ENCODE peak calls at places on chromosomes 6 and 20, in ten cellular contexts. C is H54, Y is Peyer's patch, L is sigmoid colon, V is IMR-90, H is body of pancreas, P is endothelial cell of umbilical vein, M is right lobe of liver, R is transverse colon, X is GM12878. W is an unnamed sample.

GRCh38 chr20:23413862-23414422 is 7.3 kb downstream of the NAPB start:
- DNase-seq in V (no peak), Y (no peak), C (no peak), X (no peak), M (no peak), H (no peak), P (no peak), R (no peak), L (no peak), W (no peak)

GRCh38 chr6:28940294-28940858 is 16.6 kb upstream of the TRIM27 start:
- DNase-seq in P (no peak), V (no peak), Y (no peak), C (no peak), M (no peak), H (peak), R (peak), L (peak), X (peak), W (no peak)

GRCh38 chr6:129683606-129684322 is 26.2 kb downstream of the ARHGAP18 start:
- DNase-seq in C (peak), R (peak), Y (no peak), V (peak), L (peak), H (peak), M (no peak), X (peak), P (peak), W (peak)

GRCh38 chr6:125509477-125509876 is 207.7 kb upstream of the HDDC2 start:
- DNase-seq in C (no peak), L (no peak), M (no peak), R (no peak), X (no peak), V (no peak), Y (no peak), P (no peak), H (no peak), W (no peak)

GRCh38 chr6:169215201-169215661 is 38.4 kb downstream of the THBS2 start:
- DNase-seq in C (no peak), M (peak), V (peak), R (no peak), Y (no peak), H (no peak), L (peak), X (no peak), P (no peak), W (no peak)

GRCh38 chr6:63410435-63411426 is 90.9 kb upstream of the LGSN start:
- DNase-seq in P (no peak), L (no peak), M (no peak), R (no peak), V (no peak), X (no peak), H (no peak), Y (no peak), C (no peak), W (no peak)

GRCh38 chr20:17613328-17614175 is 43.7 kb downstream of the DSTN start:
- DNase-seq in P (no peak), R (peak), C (no peak), L (peak), M (no peak), Y (peak), V (no peak), X (no peak), H (peak), W (no peak)

GRCh38 chr6:56724455-56724854 is 81.8 kb upstream of the DST start:
- DNase-seq in M (no peak), C (no peak), P (no peak), L (no peak), V (peak), H (no peak), X (no peak), R (no peak), Y (no peak), W (no peak)

GRCh38 chr20:62752181-62752670 is 43.6 kb downstream of the NTSR1 start:
- DNase-seq in P (no peak), C (no peak), Y (no peak), V (no peak), M (no peak), X (no peak), R (no peak), H (no peak), L (no peak), W (no peak)

GRCh38 chr6:111430605-111431378 is 52.2 kb downstream of the REV3L start:
- DNase-seq in P (no peak), R (no peak), M (no peak), V (no peak), Y (no peak), C (no peak), X (no peak), H (no peak), L (peak), W (no peak)

GRCh38 chr6:166448432-166448831 is 65.7 kb upstream of the MPC1 start:
- DNase-seq in C (no peak), R (no peak), V (no peak), P (no peak), X (no peak), L (no peak), M (no peak), H (no peak), Y (no peak), W (no peak)

GRCh38 chr6:87909849-87910248 is 137.8 kb upstream of the SPACA1 start:
- DNase-seq in V (peak), M (no peak), L (no peak), P (peak), R (no peak), Y (no peak), X (no peak), H (no peak), C (peak), W (no peak)

GRCh38 chr20:4401601-4402000 is 320.1 kb upstream of the PRND start:
- DNase-seq in C (no peak), H (no peak), L (no peak), P (peak), M (no peak), Y (no peak), X (no peak), V (peak), R (no peak), W (no peak)

GRCh38 chr6:45072673-45073072 is 255.5 kb upstream of the RUNX2 start:
- DNase-seq in R (no peak), H (no peak), V (no peak), X (no peak), P (peak), L (no peak), M (no peak), Y (no peak), C (no peak), W (no peak)

GRCh38 chr20:57388953-57389694 is 2.1 kb upstream of the RBM38 start:
- DNase-seq in R (peak), H (peak), X (no peak), C (no peak), M (peak), V (peak), L (peak), Y (peak), P (peak), W (peak)

GRCh38 chr6:95576621-95577316 is 566 bp upstream of the MANEA start:
- DNase-seq in L (no peak), X (no peak), R (no peak), M (no peak), Y (no peak), C (no peak), P (peak), H (no peak), V (peak), W (no peak)

GRCh38 chr6:139448998-139449610 is 74.7 kb upstream of the CITED2 start:
- DNase-seq in R (no peak), H (no peak), L (no peak), P (no peak), Y (no peak), M (no peak), X (no peak), V (no peak), C (no peak), W (no peak)

DNA sequence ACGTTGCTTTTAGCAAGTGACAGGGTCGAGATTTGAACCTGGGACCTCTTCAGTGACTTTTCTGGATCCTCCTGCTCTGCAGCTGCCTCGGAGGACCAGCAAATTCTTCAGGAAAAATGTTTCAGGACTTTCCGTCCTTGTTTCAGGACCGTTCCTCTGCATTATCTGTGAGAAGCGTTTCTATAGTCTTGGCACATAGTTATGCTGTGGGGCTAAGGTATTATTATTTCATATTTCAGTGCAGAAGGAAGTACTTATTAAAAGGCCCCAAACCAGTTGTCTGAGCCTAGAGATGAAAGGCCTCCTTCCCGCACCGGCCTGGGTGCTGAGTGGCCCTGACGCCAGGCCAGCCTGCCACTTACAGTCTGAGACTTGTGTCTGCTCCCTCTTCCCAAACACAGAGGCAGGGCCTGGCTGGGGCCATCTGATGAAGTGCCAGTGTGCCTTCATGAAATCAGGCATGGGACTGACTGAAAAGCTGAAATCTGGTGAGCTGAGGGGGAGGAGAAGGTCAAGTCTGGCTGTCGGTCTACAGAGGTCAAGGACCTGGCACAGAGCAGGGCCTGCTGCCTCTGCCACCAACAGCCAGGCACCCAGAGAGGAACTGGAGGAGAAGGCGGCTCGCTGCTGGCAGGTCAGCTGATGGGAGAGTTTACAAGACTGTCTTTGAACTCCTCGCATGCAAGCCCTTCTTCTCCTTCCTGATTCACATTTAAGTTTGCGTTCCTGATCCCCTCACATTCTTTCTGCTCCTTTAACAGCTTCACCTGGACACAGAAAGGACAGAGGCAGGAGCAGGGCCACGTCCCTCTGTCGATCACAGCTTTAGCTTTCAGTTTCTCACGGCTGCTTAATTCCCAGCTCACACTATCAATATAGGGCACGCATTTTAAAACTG is 8.9 kb upstream of the QKI start:
- DNase-seq in L (peak), Y (no peak), C (no peak), V (no peak), H (peak), X (no peak), P (peak), R (peak), M (peak), W (peak)
- TF ChIP-seq POLR2A in L (no peak), Y (no peak), C (no peak), V (no peak), H (peak), X (peak), P (no peak), R (peak), M (peak), W (no peak)

DNA sequence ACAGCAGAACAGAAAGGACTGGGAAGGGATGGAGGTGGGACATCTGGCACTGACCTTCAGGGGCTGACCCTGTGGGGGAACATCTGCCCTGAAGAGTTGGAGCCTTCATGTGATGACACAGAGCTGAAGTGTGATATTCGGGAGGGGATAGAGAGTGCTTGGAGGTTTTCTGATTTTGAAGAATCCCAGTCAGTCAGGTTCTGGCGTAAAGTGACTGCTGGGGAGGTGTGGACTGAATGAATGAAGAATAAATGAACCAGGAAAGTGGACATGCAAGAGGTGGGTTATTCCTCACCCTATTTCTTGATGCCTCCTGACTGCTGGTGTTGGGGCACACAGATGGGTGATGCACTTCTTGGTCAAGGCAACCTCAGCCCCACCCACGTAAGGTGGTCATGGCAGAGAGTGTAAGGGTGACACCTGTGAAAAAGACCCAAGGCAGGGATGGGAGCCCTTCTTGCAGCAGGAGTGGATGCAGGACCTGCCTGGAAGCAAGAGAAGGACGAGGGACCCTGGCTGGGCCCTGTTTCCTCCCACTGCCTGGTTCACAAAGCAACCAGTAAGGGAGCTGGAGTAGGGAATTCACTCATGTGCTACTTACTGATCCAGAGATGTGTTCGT is 13.1 kb downstream of the MICA start:
- DNase-seq in L (no peak), X (no peak), R (no peak), Y (no peak), H (no peak), M (no peak), P (no peak), C (no peak), V (no peak), W (no peak)
- TF ChIP-seq POLR2A in L (no peak), X (no peak), R (no peak), Y (no peak), H (no peak), M (no peak), P (no peak), C (no peak), V (no peak), W (no peak)

DNA sequence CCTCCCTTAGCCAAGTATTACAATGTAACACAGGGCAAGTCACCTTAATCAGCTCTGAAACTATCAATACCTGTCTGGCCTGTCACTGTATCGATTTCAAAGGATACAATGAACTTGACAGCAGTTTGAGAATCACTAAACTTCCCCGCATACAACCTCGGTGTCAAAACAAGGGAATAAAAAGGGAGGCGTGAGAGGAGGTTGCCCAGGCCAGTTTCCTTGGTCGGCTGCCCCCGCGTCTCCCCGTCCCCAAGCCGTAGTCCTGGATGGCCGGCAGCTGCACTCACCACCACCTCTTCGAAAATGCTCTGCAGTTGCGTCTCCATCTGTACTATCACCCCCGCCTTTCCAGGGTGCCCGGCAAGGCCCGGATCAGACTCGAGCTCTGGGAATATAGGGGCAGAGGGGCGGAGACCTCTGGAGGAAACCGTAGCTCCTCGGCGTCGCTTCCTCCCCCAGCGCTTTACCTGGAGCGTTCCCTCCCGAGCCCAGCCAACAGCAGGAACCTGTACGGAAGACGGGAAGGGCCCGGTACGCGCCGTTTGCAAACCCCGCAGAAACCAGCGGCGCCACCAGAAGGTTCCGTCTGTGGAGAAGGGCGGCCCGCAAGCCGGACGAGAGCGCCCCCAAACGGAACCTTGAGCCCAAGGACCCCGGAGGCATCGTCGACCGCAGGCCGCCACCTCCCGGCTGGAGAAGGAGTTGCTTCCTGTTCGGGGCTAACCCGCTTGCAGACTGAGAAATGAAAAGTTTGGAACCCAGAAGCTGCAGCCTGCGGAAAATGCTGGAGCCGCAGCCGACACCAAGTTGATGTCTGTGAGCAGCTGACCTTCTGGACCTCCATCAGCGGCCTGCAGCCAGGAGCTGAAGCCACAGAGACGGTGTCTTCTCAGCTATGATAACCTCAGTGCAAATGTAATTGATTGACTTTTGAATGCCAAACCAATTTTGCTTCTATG is at the start of gene MED23:
- DNase-seq in R (peak), V (peak), C (peak), H (peak), M (peak), L (peak), P (peak), X (peak), Y (peak), W (peak)
- TF ChIP-seq POLR2A in R (peak), V (peak), C (peak), H (peak), M (peak), L (peak), P (peak), X (peak), Y (peak), W (peak)

GRCh38 chr6:137810554-137811120 is 56.4 kb upstream of the TNFAIP3 start:
- DNase-seq in L (no peak), C (no peak), X (no peak), M (no peak), V (no peak), R (no peak), Y (no peak), H (no peak), P (no peak), W (no peak)

GRCh38 chr6:137808836-137809315 is 58.2 kb upstream of the TNFAIP3 start:
- DNase-seq in L (no peak), Y (no peak), V (no peak), R (no peak), M (no peak), X (no peak), C (no peak), H (no peak), P (no peak), W (no peak)

GRCh38 chr6:137813308-137813707 is 53.8 kb upstream of the TNFAIP3 start:
- DNase-seq in C (no peak), P (no peak), V (peak), L (no peak), M (no peak), Y (no peak), X (no peak), R (no peak), H (no peak), W (no peak)

GRCh38 chr6:137811912-137812553 is 55.0 kb upstream of the TNFAIP3 start:
- DNase-seq in C (no peak), L (no peak), P (no peak), H (no peak), M (no peak), V (no peak), X (no peak), R (no peak), Y (no peak), W (no peak)

GRCh38 chr6:137811121-137811911 is 55.7 kb upstream of the TNFAIP3 start:
- DNase-seq in H (peak), V (peak), Y (peak), M (peak), C (peak), P (peak), X (peak), L (peak), R (peak), W (peak)
- TF ChIP-seq POLR2A in H (peak), V (no peak), Y (no peak), M (peak), C (no peak), P (no peak), X (peak), L (no peak), R (peak), W (no peak)

DNA sequence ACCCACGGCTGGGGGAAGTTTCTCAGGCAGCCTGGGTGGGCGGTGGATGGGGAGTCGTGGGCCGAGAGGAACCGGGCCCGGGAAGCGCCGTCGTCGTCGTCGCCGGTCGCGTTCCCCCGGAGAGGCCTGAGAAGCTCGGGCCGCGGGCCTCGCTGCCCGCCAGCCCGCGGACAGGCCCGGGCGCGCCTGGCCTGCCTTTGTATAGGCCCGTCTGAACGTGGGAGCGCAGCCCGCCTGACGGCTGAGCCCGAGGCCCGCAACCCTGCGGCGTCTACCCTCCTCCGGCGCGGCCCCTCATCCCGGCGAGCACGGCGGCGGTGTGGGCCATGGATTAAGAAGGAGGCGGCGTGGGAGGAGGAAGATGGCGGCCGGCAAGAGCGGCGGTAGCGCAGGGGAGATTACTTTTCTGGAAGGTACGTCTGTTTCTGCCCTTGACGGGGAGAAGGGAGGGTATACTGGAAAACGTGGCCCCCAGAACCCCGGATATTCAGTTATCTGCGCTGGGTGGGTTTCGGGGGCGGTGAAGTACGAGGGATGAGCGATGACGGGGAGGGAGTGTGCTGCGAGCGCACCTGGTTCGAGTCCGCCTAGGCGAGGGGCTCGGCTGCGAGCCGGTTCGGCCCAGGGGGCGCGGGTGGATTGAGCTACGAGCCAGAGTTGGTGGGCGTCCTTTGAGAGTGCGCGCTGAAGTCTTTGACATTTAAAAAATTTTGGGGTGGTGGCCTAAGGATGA is 650 bp downstream of the SENP6 start:
- DNase-seq in Y (no peak), M (peak), C (peak), P (peak), V (peak), R (peak), L (peak), H (peak), X (no peak), W (peak)
- TF ChIP-seq POLR2A in Y (no peak), M (no peak), C (peak), P (no peak), V (peak), R (no peak), L (no peak), H (no peak), X (peak), W (no peak)

DNA sequence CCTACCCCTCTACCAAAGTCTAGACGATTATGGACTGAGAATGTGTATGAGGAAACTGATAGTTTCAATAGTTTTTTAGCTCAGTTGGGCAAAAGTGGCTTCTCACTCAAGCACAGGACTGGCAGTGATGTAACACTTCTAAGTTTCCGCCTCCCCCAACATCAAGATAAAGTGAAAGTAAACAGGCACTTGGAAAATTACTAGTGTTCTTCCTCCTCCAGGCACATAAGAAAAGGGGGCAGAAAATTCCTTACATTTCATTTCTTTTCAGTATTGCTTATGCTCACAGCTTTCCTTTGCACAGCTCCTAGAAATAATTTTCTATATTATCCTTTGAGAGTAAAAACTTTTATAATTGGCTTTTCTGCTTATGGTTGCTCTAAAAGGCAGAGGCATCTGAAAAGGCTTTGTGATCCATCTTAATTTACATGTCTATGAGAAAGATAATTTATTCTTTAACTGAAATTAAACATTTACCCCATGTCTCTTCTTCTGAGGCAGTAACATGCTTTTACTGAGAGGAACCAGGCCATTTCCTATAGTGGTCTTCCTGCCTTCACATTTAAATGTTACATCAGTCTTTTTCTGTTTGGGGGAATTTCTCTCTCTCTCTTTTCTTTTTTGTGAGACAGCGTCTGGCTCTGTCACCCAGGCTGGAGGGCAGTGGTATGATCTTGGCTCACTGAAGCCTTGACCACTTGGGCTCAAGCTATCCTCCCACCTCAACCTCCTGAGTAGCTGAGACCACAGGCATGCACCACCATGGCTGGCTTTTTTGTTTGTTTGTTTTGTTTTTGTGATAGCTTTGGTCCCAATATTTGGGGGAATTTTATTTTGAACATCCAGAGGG is 65.0 kb upstream of the EEF1A1 start:
- DNase-seq in L (no peak), P (peak), C (peak), V (peak), M (peak), Y (no peak), R (peak), H (peak), X (peak), W (no peak)
- TF ChIP-seq POLR2A in L (no peak), P (no peak), C (peak), V (peak), M (no peak), Y (no peak), R (peak), H (no peak), X (no peak), W (peak)